ENCODE peak calls at places on chromosomes 6 and 20, in ten cellular contexts. J is vagina, B is A549, N is body of pancreas, D is HepG2, Y is transverse colon, F is ovary, K is IMR-90, H is stomach, L is breast epithelium. P is an unnamed sample. For H3K4me1, the result is how much of the 10 kb centered on the place peaks cover.

GRCh38 chr6:1481326-1481725 is 92.0 kb downstream of the FOXF2 start:
- DNase-seq in K (peak), D (no peak), N (no peak), Y (no peak), L (no peak), J (no peak), H (no peak), B (peak), F (no peak), P (no peak)

GRCh38 chr6:36160147-36160760 is 29.9 kb downstream of the MAPK13 start:
- DNase-seq in J (no peak), N (no peak), H (no peak), D (no peak), B (no peak), F (no peak), K (peak), L (no peak), Y (no peak), P (no peak)

GRCh38 chr20:52683761-52684160 is 288.4 kb upstream of the TSHZ2 start:
- DNase-seq in J (no peak), B (no peak), L (no peak), K (no peak), F (no peak), Y (no peak), H (no peak), N (no peak), D (no peak), P (no peak)

GRCh38 chr20:8435251-8436035 is 303.4 kb downstream of the PLCB1 start:
- DNase-seq in Y (no peak), B (no peak), F (no peak), H (no peak), D (no peak), K (no peak), L (no peak), J (no peak), N (no peak), P (no peak)

GRCh38 chr20:2282181-2282580 is 13.6 kb upstream of the TGM3 start:
- DNase-seq in B (no peak), N (no peak), Y (no peak), J (no peak), F (no peak), D (no peak), K (no peak), H (no peak), L (no peak), P (no peak)

GRCh38 chr6:53679446-53679933 is 13.9 kb upstream of the KLHL31 start:
- DNase-seq in H (no peak), D (peak), F (no peak), B (peak), Y (no peak), N (peak), K (peak), J (no peak), L (no peak), P (no peak)

GRCh38 chr6:10857259-10857658 is 18.9 kb upstream of the MAK start:
- DNase-seq in L (no peak), K (no peak), B (no peak), N (no peak), Y (no peak), H (no peak), D (no peak), F (no peak), J (no peak), P (no peak)

GRCh38 chr6:17820055-17820454 is 113.3 kb upstream of the NUP153 start:
- DNase-seq in L (no peak), B (no peak), F (no peak), D (peak), N (no peak), H (no peak), J (no peak), K (peak), Y (no peak), P (no peak)

GRCh38 chr20:31566658-31567379 is 38.3 kb upstream of the ID1 start:
- DNase-seq in F (no peak), Y (peak), H (peak), J (no peak), K (no peak), L (no peak), B (no peak), N (peak), D (no peak), P (peak)

GRCh38 chr20:58869662-58870227 is 17.2 kb downstream of the GNAS start:
- DNase-seq in F (no peak), D (no peak), N (no peak), B (no peak), L (no peak), J (no peak), K (no peak), Y (no peak), H (no peak), P (no peak)

GRCh38 chr6:110537208-110538123 is 61.1 kb upstream of the SLC22A16 start:
- DNase-seq in F (no peak), J (peak), H (no peak), B (peak), L (no peak), D (peak), K (peak), Y (no peak), N (no peak), P (no peak)

GRCh38 chr6:126361832-126362231 is 21.9 kb downstream of the CENPW start:
- DNase-seq in D (no peak), L (no peak), N (no peak), H (no peak), K (no peak), B (no peak), F (no peak), Y (no peak), J (no peak), P (no peak)

GRCh38 chr20:15814903-15815302 is 758.3 kb downstream of the KIF16B start:
- DNase-seq in H (no peak), K (no peak), J (no peak), L (no peak), Y (no peak), F (no peak), D (no peak), N (no peak), B (no peak), P (no peak)

GRCh38 chr20:62567246-62568044 is 74.9 kb upstream of the SLCO4A1 start:
- DNase-seq in J (no peak), N (no peak), L (no peak), D (no peak), H (no peak), Y (no peak), B (no peak), K (no peak), F (no peak), P (no peak)

GRCh38 chr6:22149501-22150490 is 147.0 kb downstream of the PRL start:
- DNase-seq in H (no peak), L (no peak), N (no peak), F (no peak), D (no peak), Y (no peak), B (no peak), J (no peak), K (peak), P (peak)

GRCh38 chr6:9699890-9700289 is 715.0 kb downstream of the TFAP2A start:
- DNase-seq in F (no peak), J (no peak), N (no peak), Y (no peak), D (no peak), H (no peak), L (no peak), K (no peak), B (no peak), P (peak)

GRCh38 chr20:62168890-62169435 is 13.9 kb upstream of the MTG2 start:
- DNase-seq in J (no peak), D (no peak), B (no peak), Y (no peak), K (no peak), F (no peak), N (no peak), L (no peak), H (no peak), P (no peak)

GRCh38 chr6:53741417-53741816 is 53.4 kb upstream of the LRRC1 start:
- DNase-seq in B (no peak), N (no peak), L (no peak), Y (no peak), H (no peak), J (no peak), K (no peak), F (no peak), D (no peak), P (no peak)

GRCh38 chr6:110075406-110075805 is 97.3 kb downstream of the GPR6 start:
- DNase-seq in N (no peak), H (no peak), B (no peak), D (no peak), K (no peak), F (no peak), L (no peak), Y (no peak), J (no peak), P (no peak)

GRCh38 chr6:17863971-17864754 is 123.3 kb downstream of the KIF13A start:
- DNase-seq in L (no peak), K (peak), J (no peak), N (no peak), F (no peak), D (peak), B (peak), H (no peak), Y (peak), P (no peak)

GRCh38 chr6:116971959-116972358 is 94.9 kb downstream of the RFX6 start:
- DNase-seq in Y (peak), H (no peak), D (peak), N (peak), B (peak), L (no peak), J (no peak), F (no peak), K (peak), P (peak)

GRCh38 chr6:43428112-43428570 is 800 bp downstream of the ABCC10 start:
- DNase-seq in H (no peak), K (no peak), Y (no peak), L (no peak), D (no peak), N (no peak), F (no peak), J (no peak), B (peak), P (no peak)

GRCh38 chr6:14728396-14729024 is 517.4 kb upstream of the JARID2 start:
- DNase-seq in F (no peak), L (no peak), K (peak), H (no peak), N (peak), J (no peak), D (no peak), Y (peak), B (no peak), P (no peak)

GRCh38 chr20:31975874-31976273 is 7.9 kb downstream of the XKR7 start:
- DNase-seq in N (no peak), H (no peak), B (no peak), K (no peak), Y (no peak), L (no peak), D (no peak), J (no peak), F (no peak), P (no peak)

GRCh38 chr6:154542747-154543146 is 32.3 kb upstream of the CNKSR3 start:
- DNase-seq in Y (no peak), F (no peak), N (no peak), B (no peak), K (no peak), L (no peak), H (no peak), J (no peak), D (no peak), P (no peak)

GRCh38 chr6:42960243-42961019 is at the start of gene GNMT:
- DNase-seq in F (peak), K (no peak), Y (peak), B (no peak), L (peak), D (peak), N (peak), J (no peak), H (peak), P (peak)

GRCh38 chr6:159934181-159934580 is 34.7 kb upstream of the IGF2R start:
- DNase-seq in Y (no peak), H (no peak), D (no peak), K (peak), F (no peak), N (no peak), B (no peak), J (no peak), L (no peak), P (no peak)

GRCh38 chr6:88179692-88180091 is 13.5 kb upstream of the CNR1 start:
- DNase-seq in F (no peak), H (no peak), N (no peak), B (no peak), L (no peak), K (no peak), D (no peak), J (no peak), Y (no peak), P (no peak)

GRCh38 chr6:147022041-147022440 is 182.2 kb upstream of the STXBP5 start:
- DNase-seq in H (no peak), N (no peak), Y (no peak), B (no peak), F (no peak), K (peak), L (no peak), D (no peak), J (no peak), P (no peak)

GRCh38 chr6:19873031-19873430 is 35.9 kb downstream of the ID4 start:
- DNase-seq in J (no peak), H (no peak), N (no peak), F (no peak), K (no peak), Y (no peak), B (no peak), L (no peak), D (peak), P (no peak)

GRCh38 chr20:51259455-51259854 is 236.5 kb upstream of the KCNG1 start:
- DNase-seq in H (no peak), B (no peak), F (no peak), L (no peak), D (no peak), K (no peak), N (no peak), Y (no peak), J (no peak), P (no peak)

GRCh38 chr6:169632841-169633240 is 69.0 kb downstream of the WDR27 start:
- DNase-seq in J (no peak), F (no peak), H (no peak), B (no peak), K (no peak), L (no peak), D (no peak), N (no peak), Y (no peak), P (no peak)

DNA sequence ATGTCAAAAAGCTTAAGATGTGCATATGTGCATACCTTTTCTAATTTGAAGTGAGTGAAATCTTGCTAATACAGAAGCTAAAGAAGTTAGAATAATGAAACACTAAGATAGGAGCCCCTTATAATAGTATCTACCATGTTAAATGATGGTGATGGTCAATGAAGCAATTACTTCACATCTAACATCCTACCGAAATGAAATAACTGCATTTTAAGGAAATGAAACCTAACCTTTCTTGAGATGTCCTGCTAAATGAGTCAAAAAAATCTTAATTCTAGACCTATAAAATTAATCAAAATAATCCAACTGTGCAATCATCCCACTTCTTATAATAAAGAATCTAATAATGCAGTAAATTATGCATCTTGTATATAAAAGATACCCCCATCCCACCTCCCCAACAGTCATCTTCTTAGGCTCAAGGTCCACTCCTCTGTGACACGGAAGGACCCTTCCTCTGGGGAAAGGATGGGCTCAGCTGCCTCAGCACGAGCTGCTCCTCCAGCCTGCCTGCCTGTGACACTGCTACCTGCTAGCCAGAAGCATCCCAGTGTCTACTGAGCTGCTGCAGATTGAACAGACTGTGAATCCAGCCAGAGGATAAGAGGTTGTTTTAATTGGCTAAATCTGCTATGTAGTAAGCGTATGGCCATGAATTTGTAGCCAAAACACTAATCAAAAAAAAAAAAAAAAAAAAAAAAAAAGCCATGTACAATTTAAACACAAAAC is 129.6 kb upstream of the BEND3 start:
- DNase-seq in F (no peak), L (no peak), J (no peak), N (no peak), H (no peak), D (no peak), B (no peak), Y (no peak), K (no peak), P (no peak)
- TF ChIP-seq POLR2A in F (no peak), L (no peak), J (no peak), N (no peak), H (no peak), D (no peak), B (no peak), Y (no peak), K (no peak), P (no peak)

GRCh38 chr6:150826788-150827187 is 38.7 kb upstream of the MTHFD1L start:
- DNase-seq in Y (no peak), L (no peak), H (no peak), F (no peak), K (no peak), D (no peak), N (no peak), B (no peak), J (no peak), P (no peak)
- H3K27ac ChIP-seq in Y (no peak), L (no peak), H (no peak), F (no peak), K (no peak), D (no peak), N (no peak), B (no peak), J (no peak), P (no peak)

GRCh38 chr6:143750945-143751344 is 73.2 kb downstream of the PHACTR2 start:
- DNase-seq in N (no peak), J (no peak), Y (no peak), B (no peak), F (no peak), H (no peak), K (no peak), L (no peak), D (no peak), P (no peak)
- H3K4me1 ChIP-seq in N (under half), J (under half), Y (under half), B (under half), F (under half), H (half or more), K (under half), L (under half), D (under half), P (under half)

GRCh38 chr6:149065658-149066556 is 251.6 kb upstream of the TAB2 start:
- DNase-seq in B (no peak), H (no peak), N (peak), D (no peak), Y (no peak), J (no peak), K (no peak), F (no peak), L (no peak), P (no peak)
- TF ChIP-seq POLR2A in B (no peak), H (no peak), N (no peak), D (no peak), Y (no peak), J (no peak), K (no peak), F (no peak), L (no peak), P (no peak)

P was measured in thyroid gland.